ENCODE peak calls at places on chromosomes 11 and 22, in seven cellular contexts. U is substantia nigra; B is fibroblast of the aortic adventitia; Z is stimulated activated CD4-positive, alpha-beta T cell treated with anti-CD3 and anti-CD28 coated beads, TNF-alpha, amount 100 ng/mL, for 48 hours; L is fibroblast of villous mesenchyme; A is HEK293T; T is left ventricle myocardium superior. Q is an unnamed sample.

GRCh38 chr11:2212411-2213251 is 41.0 kb upstream of the TH start:
- DNase-seq in B (no peak), Z (no peak), A (no peak), T (no peak), L (no peak), U (no peak), Q (no peak)

GRCh38 chr11:38296211-38296776 is 1698.3 kb upstream of the RAG2 start:
- DNase-seq in L (no peak), U (no peak), B (no peak), A (no peak), Z (no peak), T (no peak), Q (no peak)

GRCh38 chr11:2270322-2271076 is at the start of gene ASCL2:
- DNase-seq in U (no peak), B (no peak), Z (no peak), A (no peak), L (no peak), T (no peak), Q (no peak)

GRCh38 chr22:49203863-49204598 is 623.6 kb downstream of the BRD1 start:
- DNase-seq in U (no peak), A (no peak), L (no peak), B (no peak), T (no peak), Z (no peak), Q (no peak)

GRCh38 chr22:36068776-36069344 is 40.2 kb upstream of the RBFOX2 start:
- DNase-seq in A (no peak), U (no peak), B (no peak), Z (no peak), T (no peak), L (peak; percentile 13), Q (no peak)

GRCh38 chr11:113255096-113255495 is 59.3 kb upstream of the TTC12 start:
- DNase-seq in T (no peak), A (no peak), L (peak; percentile 42), Z (no peak), U (no peak), B (no peak), Q (no peak)

GRCh38 chr11:9982127-9982795 is 311.8 kb downstream of the SBF2 start:
- DNase-seq in B (no peak), Z (no peak), T (no peak), U (peak; percentile 9), A (no peak), L (no peak), Q (no peak)

GRCh38 chr11:128928400-128928799 is 14.3 kb downstream of the TP53AIP1 start:
- DNase-seq in U (no peak), Z (no peak), B (no peak), T (no peak), A (no peak), L (no peak), Q (no peak)

GRCh38 chr22:36641902-36642640 is 61.5 kb downstream of the CACNG2 start:
- DNase-seq in T (no peak), B (peak; percentile 37), A (no peak), U (peak; percentile 21), L (peak; percentile 38), Z (no peak), Q (no peak)

GRCh38 chr11:8593455-8593854 is 573 bp downstream of the STK33 start:
- DNase-seq in B (no peak), T (no peak), Z (no peak), U (no peak), A (no peak), L (no peak), Q (no peak)

GRCh38 chr11:89516496-89516895 is 25.3 kb upstream of the NOX4 start:
- DNase-seq in T (no peak), U (no peak), A (no peak), L (no peak), B (no peak), Z (no peak), Q (no peak)

GRCh38 chr11:126357969-126358762 is 2.7 kb downstream of the ST3GAL4 start:
- DNase-seq in L (no peak), Z (no peak), A (no peak), T (peak; percentile 43), B (no peak), U (no peak), Q (no peak)

GRCh38 chr11:64692764-64693331 is 30.1 kb downstream of the NRXN2 start:
- DNase-seq in L (no peak), T (no peak), U (no peak), Z (no peak), B (no peak), A (no peak), Q (no peak)

GRCh38 chr11:23555085-23555484 is 694.8 kb upstream of the CCDC179 start:
- DNase-seq in Z (no peak), A (no peak), U (no peak), B (peak; percentile 11), T (no peak), L (peak; percentile 19), Q (no peak)

GRCh38 chr11:46617451-46618314 is at the start of gene ATG13:
- DNase-seq in T (peak; percentile 84), B (peak; percentile 89), A (peak; percentile 69), L (peak; percentile 84), U (peak; percentile 73), Z (peak; percentile 74), Q (peak; percentile 85)

GRCh38 chr22:42344391-42344861 is 74.0 kb upstream of the TCF20 start:
- DNase-seq in B (peak; percentile 46), U (peak; percentile 90), L (no peak), A (no peak), Z (no peak), T (peak; percentile 75), Q (no peak)

GRCh38 chr11:14974723-14975587 is 2.8 kb upstream of the CALCA start:
- DNase-seq in L (peak; percentile 20), T (peak; percentile 57), B (peak; percentile 49), A (peak; percentile 39), U (no peak), Z (peak; percentile 50), Q (peak; percentile 46)

GRCh38 chr11:128476729-128477128 is 110.6 kb downstream of the ETS1 start:
- DNase-seq in T (no peak), L (peak; percentile 74), Z (no peak), B (peak; percentile 56), U (no peak), A (no peak), Q (peak; percentile 78)

Q was measured in effector memory CD8-positive, alpha-beta T cell.